ENCODE peak calls at places on chromosome 15, in four cellular contexts. One of them, this sample, is unnamed.

GRCh38 chr15:52866698-52867097 is 76.6 kb upstream of the ONECUT1 start:
- DNase-seq in upper lobe of left lung: no peak
- DNase-seq in GM12878: no peak
- DNase-seq in breast epithelium: no peak
- DNase-seq in this sample: no peak

GRCh38 chr15:63043391-63044076 is 987 bp downstream of the TPM1 start:
- DNase-seq in GM12878: no peak
- DNase-seq in upper lobe of left lung: peak
- DNase-seq in breast epithelium: no peak
- DNase-seq in this sample: no peak

GRCh38 chr15:31326729-31327673 is at the start of gene KLF13:
- DNase-seq in breast epithelium: no peak
- DNase-seq in upper lobe of left lung: no peak
- DNase-seq in GM12878: no peak
- DNase-seq in this sample: peak

GRCh38 chr15:69014454-69014853 is at the start of gene NOX5:
- DNase-seq in breast epithelium: no peak
- DNase-seq in upper lobe of left lung: no peak
- DNase-seq in GM12878: no peak
- DNase-seq in this sample: peak

GRCh38 chr15:34512628-34513027 is 70.8 kb downstream of the GOLGA8B start:
- DNase-seq in GM12878: no peak
- DNase-seq in upper lobe of left lung: no peak
- DNase-seq in breast epithelium: no peak
- DNase-seq in this sample: no peak

GRCh38 chr15:70362911-70363310 is 265.2 kb upstream of the TLE3 start:
- DNase-seq in upper lobe of left lung: peak
- DNase-seq in GM12878: no peak
- DNase-seq in breast epithelium: peak
- DNase-seq in this sample: no peak

GRCh38 chr15:88274534-88275460 is 18.3 kb upstream of the NTRK3 start:
- DNase-seq in GM12878: no peak
- DNase-seq in breast epithelium: peak
- DNase-seq in upper lobe of left lung: peak
- DNase-seq in this sample: peak

GRCh38 chr15:79904256-79904655 is 7.4 kb upstream of the MTHFS start:
- DNase-seq in breast epithelium: no peak
- DNase-seq in GM12878: no peak
- DNase-seq in upper lobe of left lung: no peak
- DNase-seq in this sample: no peak

GRCh38 chr15:48402778-48403177 is 71.5 kb downstream of the DUT start:
- DNase-seq in upper lobe of left lung: no peak
- DNase-seq in breast epithelium: no peak
- DNase-seq in GM12878: peak
- DNase-seq in this sample: no peak

GRCh38 chr15:48408337-48408736 is 77.1 kb downstream of the DUT start:
- DNase-seq in upper lobe of left lung: no peak
- DNase-seq in breast epithelium: no peak
- DNase-seq in GM12878: no peak
- DNase-seq in this sample: no peak

GRCh38 chr15:48409623-48410022 is 78.4 kb downstream of the DUT start:
- DNase-seq in GM12878: no peak
- DNase-seq in upper lobe of left lung: no peak
- DNase-seq in breast epithelium: no peak
- DNase-seq in this sample: no peak

GRCh38 chr15:48406911-48407310 is 75.7 kb downstream of the DUT start:
- DNase-seq in upper lobe of left lung: no peak
- DNase-seq in GM12878: no peak
- DNase-seq in breast epithelium: no peak
- DNase-seq in this sample: peak

GRCh38 chr15:48406240-48406891 is 75.1 kb downstream of the DUT start:
- DNase-seq in upper lobe of left lung: no peak
- DNase-seq in breast epithelium: no peak
- DNase-seq in GM12878: no peak
- DNase-seq in this sample: no peak
- TF ChIP-seq POLR2A in upper lobe of left lung: no peak
- TF ChIP-seq POLR2A in breast epithelium: no peak
- TF ChIP-seq POLR2A in GM12878: no peak
- TF ChIP-seq POLR2A in this sample: no peak

GRCh38 chr15:92391640-92392039 is 2.0 kb upstream of the ST8SIA2 start:
- DNase-seq in breast epithelium: no peak
- DNase-seq in GM12878: no peak
- DNase-seq in upper lobe of left lung: no peak
- DNase-seq in this sample: no peak
- TF ChIP-seq POLR2A in breast epithelium: no peak
- TF ChIP-seq POLR2A in GM12878: no peak
- TF ChIP-seq POLR2A in upper lobe of left lung: no peak
- TF ChIP-seq POLR2A in this sample: no peak

GRCh38 chr15:33045066-33045810 is 149.3 kb downstream of the FMN1 start:
- DNase-seq in upper lobe of left lung: no peak
- DNase-seq in breast epithelium: no peak
- DNase-seq in GM12878: no peak
- DNase-seq in this sample: no peak
- TF ChIP-seq POLR2A in upper lobe of left lung: no peak
- TF ChIP-seq POLR2A in breast epithelium: no peak
- TF ChIP-seq POLR2A in GM12878: no peak
- TF ChIP-seq POLR2A in this sample: no peak

DNA sequence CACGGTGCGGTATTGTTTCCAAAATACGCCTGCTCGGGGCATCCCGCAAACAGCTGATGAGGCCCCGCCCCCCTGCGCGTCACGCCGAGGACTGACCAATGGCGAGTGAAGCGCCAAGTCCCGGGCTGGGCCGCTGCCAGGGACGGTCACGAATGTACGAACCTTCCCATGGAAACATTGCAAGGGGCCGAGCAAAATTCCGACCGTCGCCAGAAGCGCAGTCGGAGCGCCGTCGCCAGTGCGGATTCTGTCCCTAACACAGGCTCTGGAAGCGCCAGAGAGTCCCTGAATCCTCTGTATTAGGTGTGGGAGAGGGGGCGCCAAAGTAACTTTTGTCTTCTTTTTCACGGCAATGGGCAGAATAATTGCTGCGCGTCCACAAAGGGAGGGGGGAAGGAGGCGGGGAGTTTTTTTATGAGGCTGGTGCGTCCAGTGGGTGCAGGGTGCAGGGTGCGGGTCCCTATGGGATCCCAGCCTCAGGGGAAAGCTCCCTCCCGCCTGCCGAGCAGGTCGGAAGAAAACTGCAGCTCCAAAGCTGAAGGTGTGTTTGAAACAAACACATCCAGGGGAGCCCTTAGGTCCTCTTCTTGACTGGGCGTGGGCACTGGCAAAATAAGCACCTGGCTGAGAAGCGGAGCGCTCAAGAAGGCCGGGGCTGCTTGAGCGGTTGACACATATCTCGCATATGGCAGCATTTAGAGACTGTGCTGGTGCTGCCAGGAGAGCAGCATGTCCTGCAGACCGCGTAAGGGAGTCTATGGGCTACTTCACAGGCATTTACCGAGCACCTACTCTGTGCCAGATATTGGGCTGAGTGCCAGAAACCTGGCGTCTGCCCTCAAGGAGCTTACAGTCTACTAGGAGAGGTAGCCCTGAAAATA is at the start of gene BMF:
- DNase-seq in upper lobe of left lung: peak
- DNase-seq in breast epithelium: peak
- DNase-seq in GM12878: peak
- DNase-seq in this sample: peak
- TF ChIP-seq POLR2A in upper lobe of left lung: no peak
- TF ChIP-seq POLR2A in breast epithelium: no peak
- TF ChIP-seq POLR2A in GM12878: peak
- TF ChIP-seq POLR2A in this sample: no peak

DNA sequence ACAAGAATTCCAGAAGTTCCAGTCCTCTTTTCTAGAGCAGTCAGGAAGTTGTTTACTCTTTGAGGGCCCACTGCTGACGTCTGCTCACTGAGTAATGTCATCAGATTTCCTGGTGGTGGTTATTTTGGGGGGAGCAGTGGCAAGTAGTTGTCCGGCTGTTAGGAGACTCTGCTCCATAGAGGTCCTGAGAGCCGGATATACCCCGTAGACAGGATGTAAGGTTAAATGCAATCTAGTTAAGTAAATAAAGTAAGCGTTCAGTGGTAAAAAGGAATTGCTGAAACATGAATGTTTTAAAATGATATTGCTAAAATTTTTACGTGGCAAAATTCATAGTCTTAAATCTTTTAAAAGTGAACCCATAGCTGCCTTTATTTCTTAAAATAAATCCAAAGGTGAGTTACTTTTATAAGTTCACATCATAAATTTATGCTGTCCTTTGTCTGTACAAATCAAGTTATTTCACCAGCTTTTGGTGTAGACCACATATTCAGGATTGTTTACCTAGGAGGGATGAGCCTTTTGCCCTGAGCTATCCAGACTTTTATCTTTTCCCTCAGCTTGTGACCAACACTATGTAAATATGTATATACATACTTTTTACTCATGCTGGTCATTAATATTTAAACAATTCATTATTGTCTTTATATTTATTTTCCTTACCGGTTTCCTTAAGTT is 65.8 kb downstream of the PDE8A start:
- DNase-seq in upper lobe of left lung: peak
- DNase-seq in breast epithelium: no peak
- DNase-seq in GM12878: no peak
- DNase-seq in this sample: no peak
- TF ChIP-seq POLR2A in upper lobe of left lung: no peak
- TF ChIP-seq POLR2A in breast epithelium: no peak
- TF ChIP-seq POLR2A in GM12878: no peak
- TF ChIP-seq POLR2A in this sample: no peak

GRCh38 chr15:98651581-98652220 is 3.4 kb downstream of the IGF1R start:
- DNase-seq in upper lobe of left lung: no peak
- DNase-seq in breast epithelium: no peak
- DNase-seq in GM12878: no peak
- DNase-seq in this sample: peak

GRCh38 chr15:98649621-98649995 is 1.3 kb downstream of the IGF1R start:
- DNase-seq in GM12878: no peak
- DNase-seq in upper lobe of left lung: peak
- DNase-seq in breast epithelium: no peak
- DNase-seq in this sample: peak

GRCh38 chr15:98648654-98649537 is 557 bp downstream of the IGF1R start:
- DNase-seq in upper lobe of left lung: peak
- DNase-seq in GM12878: no peak
- DNase-seq in breast epithelium: no peak
- DNase-seq in this sample: peak

GRCh38 chr15:98649996-98650870 is 1.9 kb downstream of the IGF1R start:
- DNase-seq in breast epithelium: no peak
- DNase-seq in upper lobe of left lung: peak
- DNase-seq in GM12878: no peak
- DNase-seq in this sample: peak

GRCh38 chr15:98650871-98651481 is 2.6 kb downstream of the IGF1R start:
- DNase-seq in GM12878: no peak
- DNase-seq in breast epithelium: peak
- DNase-seq in upper lobe of left lung: peak
- DNase-seq in this sample: peak
- TF ChIP-seq POLR2A in GM12878: no peak
- TF ChIP-seq POLR2A in breast epithelium: no peak
- TF ChIP-seq POLR2A in upper lobe of left lung: no peak
- TF ChIP-seq POLR2A in this sample: no peak

GRCh38 chr15:90883526-90883931 is 775 bp upstream of the FES start:
- DNase-seq in upper lobe of left lung: no peak
- DNase-seq in breast epithelium: no peak
- DNase-seq in GM12878: no peak
- DNase-seq in this sample: peak
- TF ChIP-seq POLR2A in upper lobe of left lung: no peak
- TF ChIP-seq POLR2A in breast epithelium: no peak
- TF ChIP-seq POLR2A in GM12878: no peak
- TF ChIP-seq POLR2A in this sample: no peak

GRCh38 chr15:56964182-56964581 is 45.7 kb downstream of the TCF12 start:
- DNase-seq in breast epithelium: no peak
- DNase-seq in upper lobe of left lung: no peak
- DNase-seq in GM12878: peak
- DNase-seq in this sample: no peak
- TF ChIP-seq POLR2A in breast epithelium: no peak
- TF ChIP-seq POLR2A in upper lobe of left lung: no peak
- TF ChIP-seq POLR2A in GM12878: no peak
- TF ChIP-seq POLR2A in this sample: no peak

GRCh38 chr15:45027220-45027619 is 4.2 kb downstream of the SORD start:
- DNase-seq in breast epithelium: no peak
- DNase-seq in upper lobe of left lung: no peak
- DNase-seq in GM12878: no peak
- DNase-seq in this sample: peak

GRCh38 chr15:45026646-45027045 is 3.7 kb downstream of the SORD start:
- DNase-seq in GM12878: no peak
- DNase-seq in upper lobe of left lung: no peak
- DNase-seq in breast epithelium: no peak
- DNase-seq in this sample: peak

GRCh38 chr15:45023659-45024320 is 795 bp downstream of the SORD start:
- DNase-seq in upper lobe of left lung: no peak
- DNase-seq in GM12878: no peak
- DNase-seq in breast epithelium: no peak
- DNase-seq in this sample: peak

GRCh38 chr15:45021331-45021730 is 1.7 kb upstream of the SORD start:
- DNase-seq in GM12878: no peak
- DNase-seq in upper lobe of left lung: no peak
- DNase-seq in breast epithelium: no peak
- DNase-seq in this sample: peak

DNA sequence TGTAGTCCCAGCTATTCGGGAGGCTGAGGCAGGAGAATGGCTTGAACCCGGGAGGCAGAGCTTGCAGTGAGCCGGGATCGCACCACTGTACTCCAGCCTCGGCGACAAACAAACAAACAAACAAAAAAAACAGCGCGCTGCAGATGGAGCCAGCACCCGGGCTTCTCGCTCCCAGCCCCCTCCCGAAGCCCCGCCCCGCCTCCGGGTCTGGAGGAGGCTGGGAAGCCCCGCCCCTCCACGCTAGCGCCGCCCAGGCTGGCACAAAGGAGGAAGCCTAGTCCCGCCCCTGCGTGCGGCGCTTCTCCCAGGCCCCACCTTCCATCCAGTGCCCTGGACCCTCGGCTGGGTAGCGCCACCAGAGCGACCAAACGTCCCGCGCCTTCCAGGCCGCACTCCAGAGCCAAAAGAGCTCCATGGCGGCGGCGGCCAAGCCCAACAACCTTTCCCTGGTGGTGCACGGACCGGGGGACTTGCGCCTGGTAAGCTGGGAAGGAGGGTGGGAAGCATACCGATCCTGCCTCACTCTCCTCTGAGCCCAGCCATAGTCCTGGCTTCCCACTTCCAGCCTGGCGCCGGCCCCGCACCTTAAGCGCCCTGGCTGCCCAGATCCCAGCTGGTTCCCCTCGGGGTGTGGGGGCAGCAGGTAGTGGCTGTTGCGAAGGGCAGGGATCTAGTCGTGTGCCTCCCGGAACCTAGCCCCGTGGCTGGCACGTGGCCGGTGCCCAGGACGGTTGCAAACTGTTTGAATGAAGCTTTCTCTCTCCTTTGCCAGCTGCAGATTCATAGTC is at the start of gene SORD:
- DNase-seq in upper lobe of left lung: peak
- DNase-seq in breast epithelium: peak
- DNase-seq in GM12878: no peak
- DNase-seq in this sample: peak
- TF ChIP-seq POLR2A in upper lobe of left lung: no peak
- TF ChIP-seq POLR2A in breast epithelium: no peak
- TF ChIP-seq POLR2A in GM12878: peak
- TF ChIP-seq POLR2A in this sample: peak